ENCODE peak calls at places on chromosomes 3 and 15, in seven cellular contexts. H is cardiac muscle cell; U is BJ; M is neural progenitor cell; I is Jurkat, Clone E6-1; D is psoas muscle; T is mammary epithelial cell. B is an unnamed sample.

GRCh38 chr3:127747751-127748521 is 74.4 kb downstream of the MGLL start:
- DNase-seq in I (no peak), M (no peak), H (peak; percentile 74), U (peak; percentile 84), D (peak; percentile 90), T (peak; percentile 90), B (peak; percentile 71)

GRCh38 chr15:69758291-69758771 is 305.7 kb downstream of the RPLP1 start:
- DNase-seq in D (no peak), U (peak; percentile 18), M (no peak), I (no peak), H (peak; percentile 49), T (peak; percentile 28), B (no peak)

GRCh38 chr3:196288141-196288460 is 575 bp upstream of the PCYT1A start:
- DNase-seq in H (peak; percentile 68), U (no peak), I (no peak), D (no peak), T (no peak), M (no peak), B (no peak)

GRCh38 chr3:196179380-196180308 is 31.6 kb downstream of the ZDHHC19 start:
- DNase-seq in U (no peak), H (peak; percentile 68), D (peak; percentile 79), I (peak; percentile 93), T (peak; percentile 91), M (peak; percentile 65), B (no peak)

GRCh38 chr3:134080761-134081160 is 51.0 kb upstream of the SLCO2A1 start:
- DNase-seq in I (no peak), M (no peak), D (no peak), U (no peak), H (no peak), T (no peak), B (no peak)

GRCh38 chr3:157045238-157045860 is 114.6 kb downstream of the CCNL1 start:
- DNase-seq in U (no peak), D (no peak), H (peak; percentile 23), I (no peak), M (peak; percentile 29), T (no peak), B (no peak)

GRCh38 chr15:29698030-29698701 is 124.1 kb downstream of the TJP1 start:
- DNase-seq in M (no peak), H (peak; percentile 19), U (no peak), T (peak; percentile 81), D (no peak), I (no peak), B (no peak)

GRCh38 chr3:166900866-166901577 is 479.1 kb downstream of the ZBBX start:
- DNase-seq in I (no peak), H (no peak), T (no peak), D (no peak), M (no peak), U (no peak), B (no peak)

GRCh38 chr3:4220050-4220449 is 83.1 kb upstream of the SETMAR start:
- DNase-seq in D (no peak), H (no peak), I (no peak), M (no peak), U (no peak), T (no peak), B (no peak)

GRCh38 chr15:26179906-26180305 is 316.8 kb upstream of the ATP10A start:
- DNase-seq in M (peak; percentile 80), U (no peak), T (no peak), D (no peak), I (peak; percentile 20), H (no peak), B (no peak)

GRCh38 chr3:189490749-189491148 is 140.4 kb upstream of the TP63 start:
- DNase-seq in T (no peak), I (no peak), U (no peak), M (no peak), H (no peak), D (no peak), B (no peak)

GRCh38 chr3:12158387-12159226 is at the start of gene TIMP4:
- DNase-seq in T (no peak), H (peak; percentile 76), M (peak; percentile 54), I (no peak), D (peak; percentile 78), U (no peak), B (peak; percentile 24)

GRCh38 chr15:78567541-78567940 is 2.2 kb downstream of the CHRNA5 start:
- DNase-seq in D (no peak), I (no peak), M (no peak), U (no peak), H (no peak), T (no peak), B (no peak)

GRCh38 chr15:78563092-78563491 is 2.2 kb upstream of the CHRNA5 start:
- DNase-seq in T (no peak), U (no peak), H (no peak), M (no peak), D (no peak), I (no peak), B (no peak)

GRCh38 chr15:78565097-78565950 is at the start of gene CHRNA5:
- DNase-seq in U (peak; percentile 18), D (peak; percentile 92), H (peak; percentile 90), I (peak; percentile 86), T (peak; percentile 83), M (peak; percentile 98), B (peak; percentile 82)

GRCh38 chr15:78565951-78566774 is 843 bp downstream of the CHRNA5 start:
- DNase-seq in I (no peak), U (no peak), T (peak; percentile 50), M (peak; percentile 53), D (no peak), H (peak; percentile 14), B (peak; percentile 5)

DNA sequence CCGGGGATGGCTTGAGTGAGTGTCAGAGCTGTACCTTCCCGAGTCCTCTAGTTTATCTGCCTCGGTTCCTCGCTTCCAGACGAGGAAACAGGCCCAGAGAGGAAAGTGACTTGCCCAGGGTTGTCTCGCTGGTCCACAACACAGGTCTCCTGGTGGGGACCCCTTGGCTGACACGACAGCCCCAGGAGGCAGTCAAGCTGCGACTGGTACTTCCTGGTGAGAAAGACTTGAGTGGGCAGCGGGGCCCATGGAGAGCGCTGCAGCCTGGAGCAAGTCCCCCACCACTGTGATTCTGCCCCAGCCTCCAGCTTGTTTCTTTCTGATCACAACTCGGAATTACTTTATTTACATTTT is 600 bp upstream of the CHRNA5 start:
- DNase-seq in M (no peak), T (no peak), H (no peak), I (no peak), D (no peak), U (no peak), B (no peak)
- H3K4me3 ChIP-seq in M (no peak overlapping the region), T (no peak overlapping the region), H (no peak overlapping the region), I (peak overlapping the region; percentile 59), D (peak overlapping the region; percentile 72), U (peak overlapping the region; percentile 58), B (peak overlapping the region; percentile 62)

DNA sequence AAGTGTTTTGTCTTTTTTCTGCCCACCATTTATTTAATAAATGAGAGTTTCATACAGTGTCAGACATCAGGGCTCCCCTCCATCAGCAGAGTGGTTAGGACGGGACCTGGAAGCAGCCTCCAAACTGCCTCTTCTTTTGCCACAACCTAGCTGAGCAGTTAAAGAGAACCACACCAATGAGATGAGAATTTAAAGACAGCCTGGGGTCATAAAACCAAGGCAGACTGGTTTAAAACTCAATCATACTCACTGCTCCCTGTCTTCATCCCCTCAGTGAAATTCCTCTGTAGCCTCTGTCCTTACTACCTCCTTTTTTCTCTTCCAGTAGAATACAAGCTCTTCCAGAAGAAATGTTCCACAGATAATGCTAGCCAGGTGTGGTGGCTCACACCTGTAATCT is 78.7 kb downstream of the WWTR1 start:
- DNase-seq in U (no peak), H (no peak), D (no peak), T (no peak), M (no peak), I (no peak), B (no peak)
- H3K4me3 ChIP-seq in U (no peak overlapping the region), H (no peak overlapping the region), D (no peak overlapping the region), T (no peak overlapping the region), M (no peak overlapping the region), I (no peak overlapping the region), B (no peak overlapping the region)

GRCh38 chr15:78055923-78056713 is 21.4 kb downstream of the TBC1D2B start:
- DNase-seq in M (peak; percentile 65), I (no peak), T (peak; percentile 30), H (no peak), D (no peak), U (no peak), B (no peak)
- H3K4me3 ChIP-seq in M (no peak overlapping the region), I (no peak overlapping the region), T (no peak overlapping the region), H (no peak overlapping the region), D (no peak overlapping the region), U (no peak overlapping the region), B (no peak overlapping the region)

DNA sequence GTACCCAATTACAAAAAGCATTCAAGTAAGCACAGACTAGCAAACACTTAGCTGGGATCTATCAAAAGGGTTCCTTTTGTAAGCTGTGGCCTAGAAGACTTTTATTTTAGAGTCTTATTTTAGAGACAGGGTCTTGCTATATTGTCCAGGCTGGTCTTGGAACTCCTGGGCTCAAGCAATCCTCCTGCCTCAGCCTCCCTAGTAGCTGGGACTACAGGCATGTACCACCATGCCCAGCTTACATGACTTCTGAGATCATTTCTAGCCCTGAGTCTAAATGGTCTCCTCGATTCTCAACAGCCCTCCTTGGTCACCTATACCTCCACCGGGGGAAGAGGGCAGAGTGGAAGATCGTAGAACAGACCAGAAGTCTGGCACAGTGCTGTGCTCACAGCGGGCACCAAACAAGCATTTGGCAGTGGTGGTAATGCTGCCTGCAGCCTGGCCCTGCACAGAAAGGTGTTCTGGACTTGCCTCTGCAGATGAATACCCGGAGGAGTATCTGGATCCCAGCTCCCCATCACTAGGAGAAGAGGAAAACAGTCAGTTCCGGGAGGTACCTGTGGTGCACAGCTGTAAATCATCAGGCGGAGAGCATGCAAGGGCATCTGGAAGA is 2.4 kb downstream of the FAM219B start:
- DNase-seq in D (no peak), T (no peak), U (no peak), H (no peak), I (no peak), M (no peak), B (no peak)
- H3K4me3 ChIP-seq in D (no peak overlapping the region), T (no peak overlapping the region), U (no peak overlapping the region), H (no peak overlapping the region), I (no peak overlapping the region), M (no peak overlapping the region), B (no peak overlapping the region)

B was measured in tibial nerve.